ENCODE peak calls at places on chromosome 12, in nine cellular contexts. V is SW480; K is sciatic nerve; R is adrenal gland; M is heart left ventricle; H is stimulated activated naive B cell treated with anti-CD40 and anti-IgM and Interleukin-4, amounts not matched to agents 10 μg/mL and 1 μg/mL and 100 μg/mL, for 72 hours; Q is activated naive CD4-positive, alpha-beta T cell; S is HuH-7.5; U is A549. X is an unnamed sample.

GRCh38 chr12:15527201-15527782 is 205.0 kb downstream of the PTPRO start:
- DNase-seq in S (no peak), K (no peak), U (no peak), R (no peak), H (no peak), M (peak; percentile 15), V (no peak), Q (no peak), X (peak; percentile 82)

GRCh38 chr12:120181991-120182631 is 12.4 kb downstream of the GCN1 start:
- DNase-seq in M (no peak), Q (no peak), S (peak; percentile 45), U (no peak), V (no peak), H (no peak), K (no peak), R (peak; percentile 36), X (peak; percentile 2)

GRCh38 chr12:14602128-14602527 is 34.4 kb upstream of the PLBD1 start:
- DNase-seq in S (no peak), M (no peak), U (no peak), H (no peak), Q (no peak), R (no peak), V (no peak), K (no peak), X (no peak)

GRCh38 chr12:67382206-67382871 is 113.2 kb downstream of the CAND1 start:
- DNase-seq in M (no peak), R (no peak), H (no peak), Q (no peak), U (no peak), V (no peak), S (no peak), K (no peak), X (no peak)

GRCh38 chr12:40141996-40142395 is 36.1 kb upstream of the SLC2A13 start:
- DNase-seq in K (no peak), R (no peak), Q (no peak), H (no peak), U (no peak), S (no peak), V (no peak), M (no peak), X (no peak)

GRCh38 chr12:106582661-106583577 is at the start of gene RFX4:
- DNase-seq in V (no peak), M (no peak), H (no peak), U (peak; percentile 13), S (no peak), Q (no peak), R (no peak), K (no peak), X (no peak)

GRCh38 chr12:91804533-91804932 is 341.1 kb downstream of the BTG1 start:
- DNase-seq in Q (no peak), K (no peak), H (no peak), M (no peak), U (no peak), S (no peak), V (peak; percentile 81), R (no peak), X (no peak)

GRCh38 chr12:30582943-30583342 is 112.7 kb downstream of the IPO8 start:
- DNase-seq in U (no peak), Q (no peak), K (no peak), S (no peak), H (no peak), R (no peak), V (no peak), M (no peak), X (no peak)

GRCh38 chr12:57864811-57865751 is 18.6 kb upstream of the CTDSP2 start:
- DNase-seq in K (peak; percentile 89), S (peak; percentile 87), M (peak; percentile 80), V (peak; percentile 58), Q (no peak), U (peak; percentile 89), R (peak; percentile 67), H (peak; percentile 33), X (peak; percentile 91)

GRCh38 chr12:22529281-22530060 is 14.9 kb downstream of the C2CD5 start:
- DNase-seq in U (peak; percentile 19), R (no peak), M (no peak), Q (no peak), V (peak; percentile 90), H (no peak), K (no peak), S (no peak), X (no peak)

GRCh38 chr12:131682511-131682895 is 28.4 kb upstream of the SFSWAP start:
- DNase-seq in K (no peak), H (no peak), Q (no peak), M (no peak), V (no peak), U (no peak), S (no peak), R (no peak), X (no peak)